ENCODE peak calls at places on chromosome 10, in eight cellular contexts. E, P, F, G, N, I, H and V are unnamed samples.

GRCh38 chr10:100623541-100623940 is 87.8 kb downstream of the HIF1AN start:
- DNase-seq in P (peak; percentile 47), I (no peak), E (no peak), G (no peak), H (no peak), N (no peak), F (no peak), V (no peak)

GRCh38 chr10:112744525-112744924 is 205.5 kb upstream of the TCF7L2 start:
- DNase-seq in P (no peak), H (no peak), E (no peak), G (no peak), I (no peak), F (no peak), N (no peak), V (no peak)

GRCh38 chr10:115558252-115558651 is 465.1 kb downstream of the ATRNL1 start:
- DNase-seq in G (no peak), I (no peak), H (no peak), P (peak; percentile 55), N (no peak), E (no peak), F (no peak), V (no peak)

GRCh38 chr10:44865289-44865671 is 45.9 kb upstream of the TMEM72 start:
- DNase-seq in H (no peak), N (no peak), P (no peak), G (no peak), F (no peak), E (no peak), I (no peak), V (no peak)

GRCh38 chr10:97647556-97647955 is 7.1 kb downstream of the PI4K2A start:
- DNase-seq in F (no peak), N (no peak), P (no peak), I (no peak), G (no peak), E (peak; percentile 90), H (peak; percentile 79), V (no peak)

GRCh38 chr10:76086571-76087260 is 655.3 kb downstream of the LRMDA start:
- DNase-seq in N (no peak), P (peak; percentile 85), I (peak; percentile 6), G (peak; percentile 50), H (no peak), F (no peak), E (peak; percentile 7), V (no peak)

GRCh38 chr10:101133489-101134298 is 2.6 kb downstream of the TLX1 start:
- DNase-seq in I (no peak), H (no peak), F (no peak), P (peak; percentile 79), G (no peak), E (no peak), N (no peak), V (no peak)

GRCh38 chr10:14535497-14536199 is 204.9 kb upstream of the FRMD4A start:
- DNase-seq in P (no peak), I (no peak), F (no peak), H (no peak), N (no peak), G (no peak), E (no peak), V (no peak)

GRCh38 chr10:92544296-92544695 is 29.6 kb downstream of the IDE start:
- DNase-seq in H (peak; percentile 92), N (peak; percentile 45), F (no peak), I (no peak), P (no peak), E (peak; percentile 62), G (no peak), V (peak; percentile 59)

GRCh38 chr10:96831200-96831866 is 765 bp upstream of the LCOR start:
- DNase-seq in I (no peak), F (no peak), E (no peak), P (no peak), N (no peak), H (no peak), G (no peak), V (no peak)

GRCh38 chr10:7810443-7810842 is 7.9 kb upstream of the TAF3 start:
- DNase-seq in P (no peak), F (no peak), H (no peak), G (no peak), E (no peak), I (no peak), N (no peak), V (no peak)

GRCh38 chr10:51073461-51074237 is 638 bp upstream of the PRKG1 start:
- DNase-seq in I (no peak), N (no peak), E (no peak), P (peak; percentile 79), G (peak; percentile 54), F (no peak), H (no peak), V (no peak)

GRCh38 chr10:113648478-113648877 is 15.4 kb downstream of the NRAP start:
- DNase-seq in I (no peak), N (no peak), F (no peak), E (peak; percentile 44), H (no peak), P (no peak), G (no peak), V (no peak)

GRCh38 chr10:128628252-128628651 is 502.0 kb upstream of the MKI67 start:
- DNase-seq in E (no peak), H (no peak), I (no peak), P (no peak), N (no peak), G (no peak), F (no peak), V (no peak)

GRCh38 chr10:12965571-12965970 is 35.9 kb downstream of the CCDC3 start:
- DNase-seq in N (no peak), I (no peak), F (no peak), E (peak; percentile 78), P (no peak), H (no peak), G (no peak), V (no peak)

GRCh38 chr10:65670087-65670486 is 1255.7 kb upstream of the LRRTM3 start:
- DNase-seq in E (no peak), H (no peak), N (no peak), G (no peak), F (no peak), I (no peak), P (no peak), V (no peak)

GRCh38 chr10:94172332-94172731 is 178.6 kb downstream of the PLCE1 start:
- DNase-seq in H (no peak), I (no peak), P (no peak), F (no peak), E (peak; percentile 86), N (no peak), G (no peak), V (no peak)

GRCh38 chr10:28728396-28728795 is 51.1 kb downstream of the BAMBI start:
- DNase-seq in I (no peak), H (no peak), G (no peak), E (peak; percentile 52), P (no peak), F (no peak), N (peak; percentile 17), V (no peak)

GRCh38 chr10:4177826-4178225 is 392.8 kb upstream of the KLF6 start:
- DNase-seq in N (no peak), E (no peak), P (no peak), I (no peak), G (no peak), F (no peak), H (no peak), V (no peak)

GRCh38 chr10:112565434-112566053 is 118.5 kb downstream of the VTI1A start:
- DNase-seq in E (peak; percentile 68), G (peak; percentile 51), I (no peak), F (peak; percentile 67), P (peak; percentile 80), H (peak; percentile 62), N (peak; percentile 87), V (peak; percentile 52)

DNA sequence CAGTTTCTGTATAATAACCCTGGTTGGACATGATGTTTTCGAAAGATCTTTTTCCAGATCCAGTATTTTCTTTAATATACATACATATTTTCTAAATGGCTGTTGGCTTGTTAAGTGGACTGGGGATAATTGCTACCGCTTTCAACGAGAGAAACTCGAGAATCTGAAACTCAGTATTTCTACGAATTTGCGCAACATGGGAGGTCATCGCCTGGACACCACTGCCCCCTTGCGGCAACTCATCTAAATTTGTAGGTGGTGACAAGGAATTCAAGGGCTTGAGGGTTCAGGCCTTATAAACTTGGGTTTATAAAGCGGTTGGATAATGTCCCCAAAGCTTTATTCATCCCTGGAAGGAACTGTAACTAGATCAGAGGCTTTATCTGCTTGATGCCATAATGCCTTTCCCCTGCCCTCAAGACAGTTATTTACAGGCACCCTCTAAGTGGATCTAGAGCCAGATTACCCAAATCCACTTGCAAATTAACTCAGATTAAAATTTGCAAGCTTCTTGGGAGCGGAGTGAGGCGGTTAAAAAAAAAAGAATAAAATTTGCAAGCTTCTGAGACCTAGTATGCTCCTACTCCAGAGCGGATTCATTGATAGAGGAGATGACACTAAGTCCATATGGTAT is 21.3 kb upstream of the KCNK18 start:
- DNase-seq in E (peak; percentile 55), N (peak; percentile 79), G (peak; percentile 90), I (peak; percentile 63), F (peak; percentile 75), P (peak; percentile 92), H (peak; percentile 65), V (peak; percentile 52)
- H3K27me3 ChIP-seq in E (peaks cover 10% of the 10 kb centered on the region), N (peaks cover 16% of the 10 kb centered on the region), G (no peaks in the 10 kb centered on the region), I (peaks cover 11% of the 10 kb centered on the region), F (peaks cover 13% of the 10 kb centered on the region), P (peaks cover 64% of the 10 kb centered on the region), H (peaks cover 10% of the 10 kb centered on the region), V (no peaks in the 10 kb centered on the region)

GRCh38 chr10:110254467-110254866 is 47.1 kb downstream of the MXI1 start:
- DNase-seq in G (no peak), H (no peak), F (no peak), N (no peak), I (no peak), E (no peak), P (no peak), V (no peak)

GRCh38 chr10:110252148-110252547 is 44.7 kb downstream of the MXI1 start:
- DNase-seq in I (no peak), G (no peak), P (no peak), H (no peak), N (no peak), F (no peak), E (no peak), V (no peak)
- H3K27me3 ChIP-seq in I (no peaks in the 10 kb centered on the region), G (no peaks in the 10 kb centered on the region), P (no peaks in the 10 kb centered on the region), H (no peaks in the 10 kb centered on the region), N (no peaks in the 10 kb centered on the region), F (no peaks in the 10 kb centered on the region), E (no peaks in the 10 kb centered on the region), V (no peaks in the 10 kb centered on the region)

GRCh38 chr10:61732635-61733278 is 70.0 kb downstream of the CABCOCO1 start:
- DNase-seq in F (no peak), I (no peak), H (no peak), E (no peak), G (no peak), N (no peak), P (no peak), V (no peak)
- H3K27me3 ChIP-seq in F (no peaks in the 10 kb centered on the region), I (peaks cover 10% of the 10 kb centered on the region), H (no peaks in the 10 kb centered on the region), E (no peaks in the 10 kb centered on the region), G (no peaks in the 10 kb centered on the region), N (no peaks in the 10 kb centered on the region), P (no peaks in the 10 kb centered on the region), V (no peaks in the 10 kb centered on the region)

DNA sequence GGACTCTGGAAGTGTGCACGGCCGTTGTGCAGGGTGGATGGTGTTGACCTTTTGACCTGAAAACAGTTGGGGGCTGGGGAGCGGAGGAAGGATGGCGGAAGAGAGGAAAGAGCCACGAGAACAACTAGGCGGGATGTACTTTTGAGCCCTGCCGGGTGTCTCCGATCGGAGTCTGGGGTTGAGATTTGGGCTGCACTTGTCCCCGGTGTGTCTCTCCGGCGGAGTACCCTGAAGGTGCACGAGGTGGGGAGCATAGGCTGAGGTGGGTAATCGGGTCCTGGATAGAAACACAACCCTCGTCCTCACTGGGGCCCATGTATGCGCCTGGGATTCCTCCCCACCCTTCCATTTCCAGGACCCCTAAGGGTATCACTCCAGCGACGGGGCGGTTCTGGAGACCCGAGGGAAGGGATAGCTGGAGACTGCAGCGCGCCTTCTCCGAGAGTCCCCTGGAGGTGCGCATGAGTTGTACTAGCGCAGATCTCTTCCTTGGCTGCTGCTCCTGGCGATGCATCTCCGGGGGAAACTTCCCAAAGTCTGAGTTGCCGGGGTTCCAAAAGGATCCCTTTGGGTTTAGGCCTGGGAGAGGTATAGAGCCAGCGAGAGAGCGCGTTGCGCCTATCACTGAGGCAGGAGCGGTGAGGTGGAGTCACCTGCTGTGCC is 4.6 kb upstream of the HMX2 start:
- DNase-seq in P (peak; percentile 65), I (no peak), E (no peak), H (no peak), F (no peak), N (no peak), G (no peak), V (no peak)
- H3K27me3 ChIP-seq in P (peaks cover 100% of the 10 kb centered on the region), I (peaks cover 99% of the 10 kb centered on the region), E (peaks cover 88% of the 10 kb centered on the region), H (no peaks in the 10 kb centered on the region), F (no peaks in the 10 kb centered on the region), N (peaks cover 99% of the 10 kb centered on the region), G (peaks cover 71% of the 10 kb centered on the region), V (peaks cover 10% of the 10 kb centered on the region)